ENCODE peak calls at places on chromosomes 12 and 14, in four cellular contexts. O is GOT3, I is coronary artery, S is MV-4-11. J is an unnamed sample.

GRCh38 chr12:98533723-98534251 is 18.4 kb downstream of the TMPO start:
- DNase-seq in S (no peak), I (no peak), O (no peak), J (peak; percentile 75)

GRCh38 chr12:20367731-20368652 is at the start of gene PDE3A:
- DNase-seq in O (no peak), I (peak; percentile 89), S (peak; percentile 63), J (peak; percentile 90)

GRCh38 chr14:51564986-51565604 is 86.6 kb upstream of the FRMD6 start:
- DNase-seq in I (no peak), S (no peak), O (no peak), J (no peak)

GRCh38 chr14:31829256-31829923 is 247.7 kb upstream of the ARHGAP5 start:
- DNase-seq in I (no peak), O (no peak), S (peak; percentile 13), J (no peak)

GRCh38 chr12:93766802-93767523 is 89.8 kb downstream of the CRADD start:
- DNase-seq in S (peak; percentile 71), I (no peak), O (no peak), J (peak; percentile 90)

GRCh38 chr12:103269962-103270361 is 225.8 kb downstream of the C12orf42 start:
- DNase-seq in O (no peak), I (no peak), S (no peak), J (no peak)

GRCh38 chr14:39034481-39035296 is 68.3 kb downstream of the SEC23A start:
- DNase-seq in O (no peak), I (no peak), S (no peak), J (peak; percentile 39)

GRCh38 chr14:36647827-36648753 is 13.6 kb upstream of the PAX9 start:
- DNase-seq in O (no peak), I (no peak), S (no peak), J (no peak)

GRCh38 chr12:69534389-69534822 is 50.9 kb upstream of the CCT2 start:
- DNase-seq in S (peak; percentile 64), I (peak; percentile 81), O (peak; percentile 98), J (peak; percentile 71)

GRCh38 chr12:52210186-52210924 is 18.5 kb upstream of the KRT80 start:
- DNase-seq in I (no peak), S (no peak), O (no peak), J (no peak)

GRCh38 chr12:10140001-10140400 is 10.0 kb upstream of the CLEC7A start:
- DNase-seq in O (no peak), S (peak; percentile 77), I (no peak), J (peak; percentile 85)

GRCh38 chr14:77053046-77053841 is 24.7 kb upstream of the IRF2BPL start:
- DNase-seq in S (peak; percentile 29), I (no peak), O (no peak), J (peak; percentile 72)

GRCh38 chr12:58433969-58434368 is 486.3 kb downstream of the LRIG3 start:
- DNase-seq in S (no peak), I (no peak), O (no peak), J (no peak)

GRCh38 chr12:26116829-26117228 is 8.0 kb downstream of the BHLHE41 start:
- DNase-seq in S (no peak), O (no peak), I (no peak), J (peak; percentile 54)

GRCh38 chr12:119672194-119672593 is 4.3 kb downstream of the PRKAB1 start:
- DNase-seq in O (no peak), S (no peak), I (no peak), J (no peak)

GRCh38 chr12:57416039-57416996 is 14.5 kb downstream of the R3HDM2 start:
- DNase-seq in I (no peak), S (no peak), O (no peak), J (no peak)

GRCh38 chr12:4849024-4849594 is 60.6 kb upstream of the KCNA1 start:
- DNase-seq in S (peak; percentile 8), O (no peak), I (no peak), J (peak; percentile 37)

GRCh38 chr12:60162988-60163720 is 567.3 kb downstream of the SLC16A7 start:
- DNase-seq in I (no peak), S (no peak), O (no peak), J (no peak)

GRCh38 chr12:24839268-24839791 is 109.6 kb downstream of the BCAT1 start:
- DNase-seq in S (no peak), O (no peak), I (no peak), J (no peak)

GRCh38 chr14:57820581-57820980 is 45.3 kb downstream of the SLC35F4 start:
- DNase-seq in S (no peak), O (no peak), I (no peak), J (no peak)

GRCh38 chr14:74913986-74914573 is 9.0 kb downstream of the RPS6KL1 start:
- DNase-seq in S (peak; percentile 9), I (peak; percentile 83), O (no peak), J (peak; percentile 39)

GRCh38 chr12:123491481-123491880 is 33.5 kb downstream of the SNRNP35 start:
- DNase-seq in I (no peak), S (no peak), O (no peak), J (no peak)